ENCODE peak calls at places on chromosome 22, in four cellular contexts. R is B cell, C is mesothelial cell of epicardium, U is keratinocyte. B is an unnamed sample.

GRCh38 chr22:32661737-32662586 is 139.5 kb upstream of the TIMP3 start:
- DNase-seq in R (no peak), C (no peak), U (no peak), B (no peak)

GRCh38 chr22:36197601-36198146 is 3.9 kb downstream of the APOL4 start:
- DNase-seq in R (no peak), C (no peak), U (no peak), B (peak)

GRCh38 chr22:29267462-29267857 is 321 bp downstream of the RHBDD3 start:
- DNase-seq in R (no peak), C (no peak), U (no peak), B (no peak)

GRCh38 chr22:19566599-19567382 is 42.6 kb upstream of the CLDN5 start:
- DNase-seq in R (no peak), C (no peak), U (no peak), B (no peak)

GRCh38 chr22:36194971-36195370 is 6.6 kb downstream of the APOL4 start:
- DNase-seq in R (peak), C (no peak), U (no peak), B (peak)

GRCh38 chr22:47292546-47293320 is 530.3 kb downstream of the TBC1D22A start:
- DNase-seq in R (no peak), C (no peak), U (no peak), B (no peak)

GRCh38 chr22:34111210-34111824 is 191.0 kb upstream of the LARGE1 start:
- DNase-seq in R (peak), C (peak), U (no peak), B (peak)

GRCh38 chr22:49011769-49012598 is 815.7 kb downstream of the BRD1 start:
- DNase-seq in R (no peak), C (no peak), U (no peak), B (no peak)

GRCh38 chr22:17891427-17892167 is 117.3 kb upstream of the BID start:
- DNase-seq in R (no peak), C (no peak), U (no peak), B (peak)

GRCh38 chr22:26502688-26503561 is 9.3 kb downstream of the TFIP11 start:
- DNase-seq in R (peak), C (no peak), U (no peak), B (peak)
- TF ChIP-seq CTCF in R (peak), C (no peak), U (peak), B (no peak)

DNA sequence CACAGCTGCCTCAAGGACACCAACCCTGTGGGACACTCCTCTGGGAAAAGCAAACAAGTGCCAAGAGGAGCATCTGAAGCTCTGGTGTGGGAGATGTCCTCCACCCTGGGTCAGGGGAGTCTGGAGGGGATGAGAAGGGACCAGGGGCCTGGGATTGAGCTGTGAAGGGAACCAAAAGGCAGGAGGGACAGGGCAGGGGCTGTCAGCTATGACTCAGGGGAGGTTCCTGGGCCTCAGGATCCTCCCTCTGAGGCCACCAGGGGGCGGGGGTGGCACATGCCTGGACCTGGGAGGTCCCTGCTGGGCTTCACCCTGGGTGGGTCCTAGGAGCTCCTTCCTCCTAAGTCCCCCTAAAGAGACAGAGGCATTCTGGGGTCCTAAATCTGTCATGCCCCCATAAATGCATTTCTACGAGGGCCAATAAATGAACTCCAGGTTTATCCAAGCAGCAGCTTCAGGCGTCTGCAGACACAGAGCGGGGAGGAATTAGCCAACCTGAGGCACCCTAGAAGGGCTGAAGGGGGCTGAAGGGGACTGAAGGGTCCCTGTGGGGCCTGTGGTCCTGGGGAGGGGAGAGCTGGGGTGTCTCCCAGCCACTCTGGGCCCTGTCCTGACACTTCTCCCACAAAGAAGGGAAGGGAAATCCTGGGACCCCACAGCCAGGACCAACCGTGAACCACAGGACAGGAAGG is 31.9 kb upstream of the IGLL5 start:
- DNase-seq in R (no peak), C (no peak), U (no peak), B (peak)
- TF ChIP-seq CTCF in R (peak), C (peak), U (peak), B (peak)

GRCh38 chr22:22378446-22379415 is 129.8 kb downstream of the ZNF280B start:
- DNase-seq in R (no peak), C (no peak), U (no peak), B (no peak)

GRCh38 chr22:22376352-22376706 is 131.7 kb downstream of the VPREB1 start:
- DNase-seq in R (no peak), C (no peak), U (no peak), B (no peak)

GRCh38 chr22:22384267-22384666 is 124.3 kb downstream of the ZNF280B start:
- DNase-seq in R (no peak), C (no peak), U (no peak), B (no peak)

GRCh38 chr22:22377335-22377734 is 131.2 kb downstream of the ZNF280B start:
- DNase-seq in R (no peak), C (no peak), U (no peak), B (no peak)

GRCh38 chr22:22380098-22381030 is 128.2 kb downstream of the ZNF280B start:
- DNase-seq in R (peak), C (no peak), U (no peak), B (peak)
- TF ChIP-seq CTCF in R (peak), C (no peak), U (peak), B (no peak)

GRCh38 chr22:27540247-27540646 is 261.3 kb downstream of the MN1 start:
- DNase-seq in R (no peak), C (no peak), U (no peak), B (no peak)
- TF ChIP-seq CTCF in R (no peak), C (no peak), U (no peak), B (no peak)

GRCh38 chr22:38303974-38304373 is 13.3 kb downstream of the CSNK1E start:
- DNase-seq in R (no peak), C (no peak), U (no peak), B (no peak)

GRCh38 chr22:38305481-38306448 is 11.5 kb downstream of the CSNK1E start:
- DNase-seq in R (peak), C (no peak), U (no peak), B (no peak)

GRCh38 chr22:38302906-38303305 is 14.3 kb downstream of the CSNK1E start:
- DNase-seq in R (no peak), C (no peak), U (no peak), B (no peak)

GRCh38 chr22:38300197-38300945 is 16.9 kb downstream of the CSNK1E start:
- DNase-seq in R (no peak), C (no peak), U (no peak), B (no peak)

DNA sequence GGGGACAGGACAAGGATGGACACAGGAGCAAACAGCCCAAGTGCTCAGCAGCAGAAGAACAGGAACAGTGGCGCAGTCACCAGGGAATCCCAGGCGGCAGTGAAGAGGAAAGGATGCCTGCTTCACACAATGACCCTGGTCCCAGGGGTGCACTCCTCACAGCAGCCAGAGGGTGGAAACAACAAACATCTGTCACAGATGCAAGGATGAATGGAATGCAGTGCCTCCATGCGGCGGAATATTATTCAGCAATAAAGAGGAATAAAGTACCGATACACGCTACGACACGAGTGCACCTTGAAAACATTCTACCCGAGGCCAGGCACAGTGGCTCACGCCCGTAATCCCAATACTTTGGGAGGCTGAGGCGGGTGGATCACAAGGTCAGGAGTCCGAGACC is 12.7 kb downstream of the CSNK1E start:
- DNase-seq in R (no peak), C (no peak), U (no peak), B (no peak)
- TF ChIP-seq CTCF in R (no peak), C (no peak), U (no peak), B (no peak)